ENCODE peak calls at places on chromosomes 12 and 14, in four cellular contexts. X is HCT116, E is Karpas-422, B is ovary. D is an unnamed sample. For H3K4me1, the result is how much of the 10 kb centered on the place peaks cover.

GRCh38 chr12:91413591-91413990 is 231.0 kb upstream of the DCN start:
- DNase-seq in X (peak), E (no peak), B (no peak), D (no peak)

GRCh38 chr14:59629384-59630158 is 53.0 kb upstream of the CCDC175 start:
- DNase-seq in X (no peak), E (no peak), B (no peak), D (no peak)

GRCh38 chr12:28313631-28314030 is 123.4 kb downstream of the CCDC91 start:
- DNase-seq in X (no peak), E (no peak), B (no peak), D (peak)

GRCh38 chr12:124466200-124467128 is 100.9 kb downstream of the NCOR2 start:
- DNase-seq in X (no peak), E (peak), B (peak), D (no peak)

GRCh38 chr14:105398726-105399440 is 545 bp downstream of the TEX22 start:
- DNase-seq in X (no peak), E (peak), B (no peak), D (no peak)

GRCh38 chr12:64673490-64674169 is 63.3 kb downstream of the RASSF3 start:
- DNase-seq in X (no peak), E (peak), B (no peak), D (no peak)

GRCh38 chr12:57124259-57124877 is 3.9 kb upstream of the LRP1 start:
- DNase-seq in X (peak), E (peak), B (peak), D (peak)

GRCh38 chr12:88870000-88870737 is 289.9 kb upstream of the KITLG start:
- DNase-seq in X (no peak), E (no peak), B (no peak), D (no peak)

GRCh38 chr12:56338643-56339422 is at the start of gene IL23A:
- DNase-seq in X (no peak), E (no peak), B (no peak), D (no peak)

GRCh38 chr12:22431693-22432251 is 97.3 kb upstream of the ST8SIA1 start:
- DNase-seq in X (no peak), E (no peak), B (no peak), D (no peak)

GRCh38 chr12:72110814-72111615 is 161.2 kb upstream of the TRHDE start:
- DNase-seq in X (no peak), E (no peak), B (no peak), D (no peak)

GRCh38 chr14:21071225-21072041 is 1.3 kb downstream of the ARHGEF40 start:
- DNase-seq in X (no peak), E (peak), B (peak), D (peak)

GRCh38 chr12:58608711-58609110 is 311.6 kb downstream of the LRIG3 start:
- DNase-seq in X (no peak), E (no peak), B (no peak), D (peak)

GRCh38 chr12:101570022-101570421 is 24.7 kb upstream of the MYBPC1 start:
- DNase-seq in X (no peak), E (no peak), B (no peak), D (no peak)

GRCh38 chr14:57822081-57822480 is 43.8 kb downstream of the SLC35F4 start:
- DNase-seq in X (no peak), E (no peak), B (no peak), D (no peak)

GRCh38 chr14:102078840-102079699 is 7.8 kb downstream of the HSP90AA1 start:
- DNase-seq in X (no peak), E (peak), B (no peak), D (no peak)

GRCh38 chr12:89883630-89884364 is 175.2 kb upstream of the ATP2B1 start:
- DNase-seq in X (no peak), E (no peak), B (no peak), D (no peak)

GRCh38 chr14:55441286-55441685 is 870 bp upstream of the TBPL2 start:
- DNase-seq in X (no peak), E (no peak), B (no peak), D (no peak)

GRCh38 chr14:99259327-99259726 is 12.7 kb downstream of the BCL11B start:
- DNase-seq in X (no peak), E (no peak), B (no peak), D (no peak)

GRCh38 chr14:54317396-54317795 is 79.4 kb upstream of the CDKN3 start:
- DNase-seq in X (no peak), E (no peak), B (no peak), D (no peak)

GRCh38 chr12:98174410-98174809 is 341.0 kb upstream of the TMPO start:
- DNase-seq in X (no peak), E (no peak), B (no peak), D (no peak)

GRCh38 chr12:91774471-91774921 is 371.1 kb downstream of the BTG1 start:
- DNase-seq in X (no peak), E (no peak), B (no peak), D (peak)

GRCh38 chr12:9626821-9627220 is 19.1 kb upstream of the KLRB1 start:
- DNase-seq in X (no peak), E (no peak), B (no peak), D (no peak)
- H3K4me1 ChIP-seq in X (under half), E (under half), B (under half), D (under half)

GRCh38 chr12:103801709-103802585 is 39.1 kb downstream of the NT5DC3 start:
- DNase-seq in X (peak), E (no peak), B (no peak), D (no peak)

GRCh38 chr12:103799504-103800251 is 41.4 kb downstream of the NT5DC3 start:
- DNase-seq in X (no peak), E (no peak), B (no peak), D (no peak)

GRCh38 chr12:103803847-103804246 is 37.2 kb downstream of the NT5DC3 start:
- DNase-seq in X (no peak), E (no peak), B (no peak), D (no peak)

GRCh38 chr12:103800252-103800771 is 40.7 kb downstream of the NT5DC3 start:
- DNase-seq in X (no peak), E (no peak), B (peak), D (no peak)

GRCh38 chr12:103802586-103802886 is 38.5 kb downstream of the NT5DC3 start:
- DNase-seq in X (no peak), E (no peak), B (no peak), D (no peak)
- H3K27ac ChIP-seq in X (no peak), E (no peak), B (no peak), D (no peak)

GRCh38 chr12:108317303-108318283 is 21.5 kb downstream of the CMKLR1 start:
- DNase-seq in X (no peak), E (no peak), B (no peak), D (no peak)

GRCh38 chr12:108316153-108316892 is 22.8 kb downstream of the CMKLR1 start:
- DNase-seq in X (no peak), E (no peak), B (no peak), D (no peak)

GRCh38 chr12:108313236-108313608 is 25.9 kb downstream of the CMKLR1 start:
- DNase-seq in X (no peak), E (no peak), B (no peak), D (no peak)

GRCh38 chr12:108313609-108314331 is 25.3 kb downstream of the CMKLR1 start:
- DNase-seq in X (no peak), E (peak), B (no peak), D (no peak)

DNA sequence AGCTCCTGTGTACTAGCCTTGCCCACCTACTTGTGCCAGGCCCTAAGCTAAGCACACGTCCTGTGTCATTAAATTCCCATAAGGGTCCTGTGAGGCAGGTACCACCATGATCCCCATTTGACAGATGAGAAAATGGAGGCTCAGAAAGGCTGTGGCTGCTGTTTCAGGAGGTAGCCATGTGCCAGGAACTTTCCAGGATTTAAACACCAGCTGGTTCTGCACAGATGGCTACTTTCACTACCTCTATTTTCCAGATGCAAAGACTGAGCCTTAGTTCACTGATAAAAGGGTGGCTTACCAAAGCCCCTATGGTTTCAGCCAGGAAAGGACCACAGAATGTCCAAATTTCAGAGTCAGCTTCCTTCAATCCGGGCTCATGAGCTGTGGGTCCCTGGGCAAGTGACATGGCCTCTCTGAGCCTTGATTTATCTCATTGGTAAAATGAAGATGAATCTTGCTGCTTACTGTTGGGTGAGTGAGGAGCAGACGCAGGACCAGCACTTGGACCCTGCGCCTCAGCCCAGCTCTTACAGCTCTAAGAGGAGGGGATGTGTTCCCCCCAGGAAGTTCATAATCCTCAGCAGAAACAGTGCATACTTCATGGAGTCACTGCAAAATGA is 23.5 kb downstream of the CMKLR1 start:
- DNase-seq in X (no peak), E (no peak), B (no peak), D (no peak)
- H3K4me1 ChIP-seq in X (under half), E (under half), B (under half), D (under half)

GRCh38 chr12:26646571-26646970 is 186.4 kb downstream of the ITPR2 start:
- DNase-seq in X (no peak), E (no peak), B (no peak), D (no peak)
- H3K27ac ChIP-seq in X (no peak), E (no peak), B (no peak), D (peak)

GRCh38 chr12:116771651-116772050 is 33.5 kb downstream of the RNFT2 start:
- DNase-seq in X (no peak), E (no peak), B (no peak), D (no peak)
- H3K4me1 ChIP-seq in X (under half), E (under half), B (under half), D (under half)

GRCh38 chr12:484096-484495 is 24.4 kb downstream of the B4GALNT3 start:
- DNase-seq in X (no peak), E (no peak), B (no peak), D (no peak)

GRCh38 chr12:479161-479560 is 19.4 kb downstream of the B4GALNT3 start:
- DNase-seq in X (no peak), E (no peak), B (no peak), D (no peak)

GRCh38 chr12:481422-481821 is 21.7 kb downstream of the B4GALNT3 start:
- DNase-seq in X (no peak), E (no peak), B (peak), D (no peak)

GRCh38 chr12:480831-481230 is 21.1 kb downstream of the B4GALNT3 start:
- DNase-seq in X (no peak), E (no peak), B (peak), D (no peak)

DNA sequence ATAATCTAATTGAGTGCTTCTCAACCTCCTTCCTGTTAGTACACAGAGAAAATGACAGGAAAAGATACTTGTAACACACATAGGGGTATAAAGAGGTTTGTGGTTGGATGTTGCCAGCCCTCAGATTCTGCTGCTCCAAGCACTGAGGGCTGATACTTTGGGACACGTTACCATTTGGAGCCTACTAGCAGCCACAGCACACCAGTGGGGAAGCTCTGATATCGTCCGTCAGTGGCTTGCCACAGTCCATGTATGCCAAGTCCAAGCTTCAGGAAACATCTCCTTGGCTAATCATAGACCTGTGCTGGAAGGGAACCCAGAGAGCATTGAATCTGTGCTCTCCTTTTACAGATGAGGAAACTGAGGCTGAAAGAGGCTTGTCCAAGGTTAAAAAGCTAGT is 22.3 kb downstream of the B4GALNT3 start:
- DNase-seq in X (no peak), E (no peak), B (no peak), D (no peak)
- H3K27ac ChIP-seq in X (no peak), E (no peak), B (no peak), D (no peak)

GRCh38 chr14:93960774-93961438 is 15.5 kb downstream of the ASB2 start:
- DNase-seq in X (no peak), E (no peak), B (no peak), D (no peak)
- H3K4me1 ChIP-seq in X (under half), E (under half), B (under half), D (half or more)

D was measured in SJSA1.